ENCODE peak calls at places on chromosomes 4 and X, in nine cellular contexts. M is AG10803; I is bronchial epithelial cell; H is omental fat pad; B is GM20000; Q is activated CD8-positive, alpha-beta memory T cell treated with anti-CD3 and anti-CD28 coated beads for 48 hours; U is AG08396; K is ovary; V is NCI-H2171 treated with DMSO at 0.1 percent for 48 hours. S is an unnamed sample.

GRCh38 chr4:3168029-3168428 is 80.9 kb upstream of the MSANTD1 start:
- DNase-seq in K (no peak), Q (no peak), V (no peak), B (no peak), H (no peak), I (peak), U (peak), M (peak), S (no peak)

GRCh38 chrX:18828832-18829404 is 121.5 kb downstream of the PPEF1 start:
- DNase-seq in B (no peak), H (no peak), K (no peak), U (no peak), I (peak), Q (no peak), M (no peak), V (no peak), S (no peak)

GRCh38 chrX:111114806-111115205 is 18.8 kb downstream of the PAK3 start:
- DNase-seq in B (no peak), V (no peak), H (no peak), M (no peak), I (peak), K (no peak), Q (no peak), U (no peak), S (no peak)

GRCh38 chrX:76148753-76149152 is 24.1 kb upstream of the PBDC1 start:
- DNase-seq in H (no peak), V (peak), I (peak), B (no peak), U (no peak), M (peak), Q (no peak), K (peak), S (no peak)

GRCh38 chr4:146957252-146957651 is 11.6 kb upstream of the TTC29 start:
- DNase-seq in Q (no peak), B (no peak), V (no peak), K (no peak), I (peak), U (peak), M (peak), H (no peak), S (no peak)

GRCh38 chr4:1253831-1254230 is 4.9 kb upstream of the CTBP1 start:
- DNase-seq in I (no peak), V (no peak), U (no peak), B (no peak), M (no peak), Q (no peak), H (no peak), K (no peak), S (no peak)

GRCh38 chr4:158170691-158171455 is 2.0 kb downstream of the GASK1B start:
- DNase-seq in B (peak), M (peak), H (peak), U (no peak), I (peak), Q (no peak), V (no peak), K (peak), S (peak)

GRCh38 chrX:111040377-111041017 is 55.5 kb upstream of the PAK3 start:
- DNase-seq in V (no peak), H (no peak), I (peak), K (no peak), Q (no peak), M (peak), B (no peak), U (no peak), S (no peak)

GRCh38 chr4:997375-998071 is 4.3 kb upstream of the SLC26A1 start:
- DNase-seq in I (no peak), H (no peak), Q (no peak), B (no peak), M (no peak), V (no peak), U (peak), K (no peak), S (peak)

GRCh38 chrX:15930585-15930984 is 76.0 kb upstream of the AP1S2 start:
- DNase-seq in K (no peak), U (peak), B (peak), H (no peak), V (peak), M (peak), I (peak), Q (no peak), S (no peak)

GRCh38 chr4:62952366-62952765 is 1456.9 kb downstream of the TECRL start:
- DNase-seq in H (no peak), M (no peak), Q (no peak), V (no peak), I (no peak), U (no peak), K (no peak), B (no peak), S (no peak)

GRCh38 chr4:172808196-172808595 is 360.4 kb upstream of the GALNT7 start:
- DNase-seq in H (no peak), U (no peak), Q (no peak), M (no peak), I (no peak), K (no peak), V (no peak), B (no peak), S (no peak)

GRCh38 chr4:106875340-106875739 is 160.8 kb downstream of the DKK2 start:
- DNase-seq in U (no peak), M (no peak), V (no peak), H (no peak), B (no peak), K (no peak), Q (no peak), I (no peak), S (no peak)

GRCh38 chrX:78103656-78104446 is at the start of gene PGK1:
- DNase-seq in Q (peak), K (peak), M (peak), B (peak), V (peak), U (peak), I (peak), H (peak), S (peak)

GRCh38 chr4:17981063-17981462 is 40.5 kb downstream of the LCORL start:
- DNase-seq in B (no peak), M (no peak), Q (no peak), U (no peak), K (no peak), I (peak), V (no peak), H (no peak), S (no peak)

GRCh38 chr4:66906314-66906713 is 639.0 kb downstream of the CENPC start:
- DNase-seq in Q (no peak), M (no peak), U (no peak), B (no peak), K (no peak), V (peak), I (no peak), H (no peak), S (no peak)

GRCh38 chr4:81040175-81040659 is 9.7 kb downstream of the BMP3 start:
- DNase-seq in H (no peak), U (peak), K (no peak), Q (no peak), M (peak), V (peak), B (peak), I (peak), S (no peak)

GRCh38 chrX:2609431-2610238 is 81.5 kb upstream of the CD99 start:
- DNase-seq in Q (no peak), I (peak), V (no peak), U (no peak), B (no peak), K (no peak), H (no peak), M (no peak), S (no peak)

GRCh38 chr4:15341022-15341732 is 86.7 kb upstream of the C1QTNF7 start:
- DNase-seq in K (no peak), I (no peak), V (no peak), B (no peak), H (no peak), Q (no peak), M (no peak), U (no peak), S (no peak)

GRCh38 chrX:47568656-47569295 is 7.8 kb downstream of the ARAF start:
- DNase-seq in U (peak), H (no peak), B (no peak), K (no peak), M (no peak), V (peak), Q (no peak), I (no peak), S (no peak)

GRCh38 chrX:16786791-16787735 is 797 bp downstream of the TXLNG start:
- DNase-seq in K (peak), M (no peak), I (no peak), H (no peak), Q (peak), V (peak), B (peak), U (peak), S (peak)

GRCh38 chr4:100754741-100755140 is 236.9 kb upstream of the EMCN start:
- DNase-seq in H (no peak), Q (no peak), K (no peak), I (no peak), M (peak), V (no peak), U (no peak), B (no peak), S (no peak)